ENCODE peak calls at places on chromosomes 12 and 14, in four cellular contexts. I is HEK293T, N is HepG2, C is K562. B is an unnamed sample.

GRCh38 chr14:105330491-105330895 is 15.9 kb downstream of the PACS2 start:
- DNase-seq in I (no peak), N (no peak), C (no peak), B (no peak)

GRCh38 chr12:112944028-112944690 is 5.9 kb downstream of the OAS3 start:
- DNase-seq in I (no peak), N (no peak), C (no peak), B (no peak)

GRCh38 chr12:91778938-91779400 is 366.7 kb downstream of the BTG1 start:
- DNase-seq in I (peak), N (peak), C (peak), B (no peak)

GRCh38 chr12:90908465-90908864 is 46.5 kb downstream of the CCER1 start:
- DNase-seq in I (no peak), N (no peak), C (no peak), B (no peak)

GRCh38 chr12:93894391-93895095 is 217.4 kb downstream of the CRADD start:
- DNase-seq in I (no peak), N (no peak), C (no peak), B (no peak)

GRCh38 chr12:118357327-118358007 is 15.2 kb downstream of the TAOK3 start:
- DNase-seq in I (peak), N (no peak), C (peak), B (no peak)

GRCh38 chr14:36163451-36163850 is 13.1 kb downstream of the PTCSC3 start:
- DNase-seq in I (no peak), N (no peak), C (no peak), B (no peak)

GRCh38 chr14:98114122-98114895 is 1157.7 kb downstream of the BCL11B start:
- DNase-seq in I (no peak), N (no peak), C (no peak), B (no peak)

GRCh38 chr12:106736051-106736957 is 38.2 kb upstream of the RIC8B start:
- DNase-seq in I (no peak), N (peak), C (no peak), B (no peak)

GRCh38 chr12:102508052-102508451 is 27.7 kb upstream of the IGF1 start:
- DNase-seq in I (no peak), N (no peak), C (no peak), B (no peak)

GRCh38 chr12:56628671-56629458 is 1.3 kb downstream of the BAZ2A start:
- DNase-seq in I (peak), N (peak), C (no peak), B (peak)

GRCh38 chr14:104556256-104557021 is 23.1 kb upstream of the C14orf180 start:
- DNase-seq in I (no peak), N (no peak), C (no peak), B (peak)

GRCh38 chr12:124626841-124627502 is 59.6 kb upstream of the NCOR2 start:
- DNase-seq in I (no peak), N (no peak), C (no peak), B (no peak)

GRCh38 chr14:44316647-44317432 is 190.2 kb downstream of the FSCB start:
- DNase-seq in I (peak), N (peak), C (peak), B (no peak)

GRCh38 chr12:56450241-56450640 is 1.0 kb upstream of the TIMELESS start:
- DNase-seq in I (no peak), N (no peak), C (no peak), B (no peak)

DNA sequence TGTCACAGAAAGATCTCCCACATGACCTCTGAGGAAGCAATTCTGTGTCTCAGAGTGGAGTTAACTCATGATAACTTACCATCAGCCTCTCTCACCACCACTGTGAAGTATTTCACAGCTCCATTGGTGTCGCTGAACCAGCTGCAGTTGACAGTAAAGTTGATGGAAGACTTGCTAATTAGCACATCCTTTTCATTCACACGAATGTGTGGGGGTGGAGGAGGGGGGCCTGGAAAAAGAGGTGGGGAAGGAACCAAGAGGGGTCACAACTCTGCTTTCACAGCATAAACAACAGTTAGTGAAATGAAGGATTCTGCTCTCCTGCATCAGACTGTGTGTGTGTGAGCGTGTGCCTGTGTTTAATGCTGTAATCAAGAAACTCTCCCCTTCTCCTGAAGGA is 82.1 kb downstream of the PTPRB start:
- DNase-seq in I (no peak), N (no peak), C (no peak), B (no peak)
- TF ChIP-seq ELF4 in I (no peak), N (no peak), C (no peak), B (no peak)

DNA sequence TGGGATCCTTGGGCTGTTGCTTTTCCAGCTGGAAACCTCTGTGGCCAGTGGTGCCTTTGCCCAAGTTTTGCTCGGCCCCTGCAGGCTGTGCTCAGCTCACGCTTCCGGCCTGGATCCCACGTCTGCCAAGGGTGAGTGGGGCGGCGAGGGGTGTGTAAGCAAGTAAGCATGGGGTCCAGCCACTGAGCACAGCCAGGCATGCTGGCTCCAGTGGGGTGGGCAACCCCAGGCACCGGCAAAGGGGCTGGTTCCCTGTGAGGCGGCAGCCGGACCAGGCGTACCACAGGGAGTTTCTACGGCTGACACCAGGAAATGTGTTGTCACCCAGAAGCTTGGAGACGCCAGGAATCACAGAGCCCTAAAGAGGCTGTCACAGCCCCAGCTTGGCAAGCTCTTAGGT is 393.4 kb upstream of the CCDC196 start:
- DNase-seq in I (no peak), N (no peak), C (no peak), B (no peak)
- TF ChIP-seq SP1 in I (no peak), N (no peak), C (no peak), B (no peak)

DNA sequence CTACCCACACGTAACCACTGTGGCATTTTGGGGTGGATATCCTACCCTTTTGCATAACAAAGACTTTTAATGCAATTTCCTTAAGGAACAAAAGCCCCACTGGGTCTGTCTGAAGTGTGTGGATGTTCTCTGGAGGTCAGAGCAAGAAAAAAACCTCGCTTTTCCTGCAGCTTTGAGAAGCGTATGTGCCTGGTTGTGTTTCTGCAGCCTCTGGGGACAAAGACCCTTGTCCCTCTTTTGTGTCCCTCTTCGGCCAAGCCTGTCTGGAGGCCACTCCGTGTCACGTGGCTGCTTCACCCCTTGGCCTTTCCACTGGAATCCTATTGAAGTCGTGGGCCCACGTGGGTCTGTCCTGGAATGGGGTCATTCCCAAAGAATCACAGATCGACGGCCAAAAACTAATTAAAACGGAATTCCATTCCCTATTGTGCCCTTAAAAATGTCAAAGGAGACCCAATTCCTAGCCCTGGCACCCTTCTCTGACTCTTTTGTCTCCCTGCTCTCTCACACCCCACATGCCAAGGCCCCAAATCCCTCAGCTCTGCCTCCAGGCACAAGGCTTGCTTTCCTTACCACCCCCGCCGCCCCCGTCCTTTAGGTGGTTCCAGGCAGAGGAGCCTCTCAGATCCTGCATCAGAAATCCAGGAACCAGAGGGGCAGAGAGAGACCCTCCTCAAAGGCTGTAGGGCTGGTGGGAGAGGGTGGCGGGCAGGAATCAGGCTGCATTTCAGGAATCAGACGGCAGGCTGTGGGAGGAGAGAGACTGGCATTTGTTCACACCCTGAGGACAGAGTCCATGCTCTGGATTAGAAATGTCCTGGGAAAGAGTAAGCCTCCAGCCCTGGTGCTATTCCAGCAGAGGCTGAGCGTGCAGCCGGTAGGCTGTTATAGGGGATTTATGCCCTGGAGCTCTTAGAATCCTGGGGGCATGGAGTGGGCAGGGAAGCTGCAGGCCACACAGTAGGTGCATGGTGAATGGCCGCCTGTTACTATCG is 12.6 kb upstream of the CYP46A1 start:
- DNase-seq in I (no peak), N (peak), C (no peak), B (no peak)
- TF ChIP-seq ELF4 in I (no peak), N (no peak), C (no peak), B (no peak)

DNA sequence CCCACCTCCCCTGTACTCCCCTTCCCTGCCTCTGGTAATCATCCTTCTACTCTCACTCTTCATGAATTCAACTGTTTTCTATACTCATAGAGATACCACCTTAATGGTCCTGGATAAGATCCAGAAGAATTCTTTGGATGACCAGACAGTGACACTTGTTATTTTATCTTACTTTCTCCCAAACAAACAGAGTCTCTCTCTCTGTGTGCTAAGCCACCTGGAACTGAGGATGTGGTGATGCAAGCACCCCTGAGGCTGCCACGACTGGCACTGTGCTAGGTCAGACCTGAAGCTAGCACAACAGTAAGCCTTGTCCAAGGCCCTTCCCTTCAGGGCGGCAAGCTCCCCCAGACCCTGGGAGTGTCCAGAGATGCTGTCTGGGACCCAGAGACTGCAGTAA is 250.2 kb downstream of the C12orf50 start:
- DNase-seq in I (no peak), N (no peak), C (no peak), B (no peak)
- TF ChIP-seq SP1 in I (no peak), N (no peak), C (no peak), B (no peak)

B was measured in WTC11.